ENCODE peak calls at places on chromosomes 13 and 19, in four cellular contexts. One of them, this sample, is unnamed.

GRCh38 chr19:48746738-48747575 is at the start of gene IZUMO1:
- DNase-seq in activated naive CD4-positive, alpha-beta T cell: no peak
- DNase-seq in COLO829: peak; percentile 92
- DNase-seq in fibroblast of mammary gland: peak; percentile 88
- DNase-seq in this sample: peak; percentile 76

GRCh38 chr19:8512115-8512967 is 1.6 kb downstream of the ZNF414 start:
- DNase-seq in activated naive CD4-positive, alpha-beta T cell: no peak
- DNase-seq in COLO829: peak; percentile 48
- DNase-seq in fibroblast of mammary gland: peak; percentile 31
- DNase-seq in this sample: no peak

GRCh38 chr19:7932276-7932929 is 6.5 kb upstream of the CTXN1 start:
- DNase-seq in activated naive CD4-positive, alpha-beta T cell: no peak
- DNase-seq in COLO829: no peak
- DNase-seq in fibroblast of mammary gland: no peak
- DNase-seq in this sample: no peak

GRCh38 chr19:52825765-52826164 is 4.3 kb upstream of the ZNF28 start:
- DNase-seq in activated naive CD4-positive, alpha-beta T cell: no peak
- DNase-seq in COLO829: no peak
- DNase-seq in fibroblast of mammary gland: no peak
- DNase-seq in this sample: no peak

GRCh38 chr19:44585371-44586141 is 27.8 kb upstream of the IGSF23 start:
- DNase-seq in activated naive CD4-positive, alpha-beta T cell: no peak
- DNase-seq in COLO829: no peak
- DNase-seq in fibroblast of mammary gland: peak; percentile 42
- DNase-seq in this sample: no peak

GRCh38 chr19:29806098-29806866 is 5.5 kb upstream of the CCNE1 start:
- DNase-seq in activated naive CD4-positive, alpha-beta T cell: no peak
- DNase-seq in COLO829: peak; percentile 21
- DNase-seq in fibroblast of mammary gland: peak; percentile 82
- DNase-seq in this sample: no peak

GRCh38 chr13:113110048-113110851 is 4.7 kb downstream of the F7 start:
- DNase-seq in activated naive CD4-positive, alpha-beta T cell: no peak
- DNase-seq in COLO829: no peak
- DNase-seq in fibroblast of mammary gland: no peak
- DNase-seq in this sample: no peak

GRCh38 chr19:14565298-14565679 is 6.6 kb downstream of the NDUFB7 start:
- DNase-seq in activated naive CD4-positive, alpha-beta T cell: no peak
- DNase-seq in COLO829: no peak
- DNase-seq in fibroblast of mammary gland: peak; percentile 67
- DNase-seq in this sample: no peak

GRCh38 chr19:41563847-41564514 is 12.0 kb upstream of the CEACAM21 start:
- DNase-seq in activated naive CD4-positive, alpha-beta T cell: no peak
- DNase-seq in COLO829: no peak
- DNase-seq in fibroblast of mammary gland: no peak
- DNase-seq in this sample: no peak

GRCh38 chr19:1145635-1146417 is 28.2 kb downstream of the SBNO2 start:
- DNase-seq in activated naive CD4-positive, alpha-beta T cell: no peak
- DNase-seq in COLO829: no peak
- DNase-seq in fibroblast of mammary gland: no peak
- DNase-seq in this sample: no peak

GRCh38 chr13:95411641-95412040 is 110.4 kb upstream of the ABCC4 start:
- DNase-seq in activated naive CD4-positive, alpha-beta T cell: no peak
- DNase-seq in COLO829: no peak
- DNase-seq in fibroblast of mammary gland: peak; percentile 41
- DNase-seq in this sample: no peak

GRCh38 chr13:101579291-101579802 is 126.9 kb downstream of the ITGBL1 start:
- DNase-seq in activated naive CD4-positive, alpha-beta T cell: no peak
- DNase-seq in COLO829: no peak
- DNase-seq in fibroblast of mammary gland: peak; percentile 43
- DNase-seq in this sample: no peak

GRCh38 chr19:50025794-50026549 is at the start of gene ZNF473:
- DNase-seq in activated naive CD4-positive, alpha-beta T cell: peak; percentile 71
- DNase-seq in COLO829: peak; percentile 86
- DNase-seq in fibroblast of mammary gland: peak; percentile 93
- DNase-seq in this sample: peak; percentile 82

GRCh38 chr13:94710081-94710809 is 2.1 kb downstream of the SOX21 start:
- DNase-seq in activated naive CD4-positive, alpha-beta T cell: no peak
- DNase-seq in COLO829: no peak
- DNase-seq in fibroblast of mammary gland: no peak
- DNase-seq in this sample: peak; percentile 42

GRCh38 chr13:113810640-113811039 is 51.6 kb downstream of the TMEM255B start:
- DNase-seq in activated naive CD4-positive, alpha-beta T cell: no peak
- DNase-seq in COLO829: no peak
- DNase-seq in fibroblast of mammary gland: no peak
- DNase-seq in this sample: no peak

GRCh38 chr19:46787331-46788100 is 878 bp downstream of the SLC1A5 start:
- DNase-seq in activated naive CD4-positive, alpha-beta T cell: peak; percentile 19
- DNase-seq in COLO829: no peak
- DNase-seq in fibroblast of mammary gland: peak; percentile 68
- DNase-seq in this sample: peak; percentile 53

GRCh38 chr19:38045554-38046253 is 138.7 kb downstream of the SIPA1L3 start:
- DNase-seq in activated naive CD4-positive, alpha-beta T cell: no peak
- DNase-seq in COLO829: no peak
- DNase-seq in fibroblast of mammary gland: no peak
- DNase-seq in this sample: no peak

GRCh38 chr19:17752865-17753639 is 1.8 kb downstream of the FCHO1 start:
- DNase-seq in activated naive CD4-positive, alpha-beta T cell: no peak
- DNase-seq in COLO829: no peak
- DNase-seq in fibroblast of mammary gland: no peak
- DNase-seq in this sample: no peak

GRCh38 chr19:35360880-35361420 is 2.7 kb downstream of the FFAR3 start:
- DNase-seq in activated naive CD4-positive, alpha-beta T cell: no peak
- DNase-seq in COLO829: no peak
- DNase-seq in fibroblast of mammary gland: no peak
- DNase-seq in this sample: no peak

GRCh38 chr19:34503546-34504272 is 22.2 kb downstream of the WTIP start:
- DNase-seq in activated naive CD4-positive, alpha-beta T cell: no peak
- DNase-seq in COLO829: no peak
- DNase-seq in fibroblast of mammary gland: no peak
- DNase-seq in this sample: peak; percentile 6

GRCh38 chr19:45069056-45069455 is 7.2 kb downstream of the ZNF296 start:
- DNase-seq in activated naive CD4-positive, alpha-beta T cell: no peak
- DNase-seq in COLO829: peak; percentile 73
- DNase-seq in fibroblast of mammary gland: peak; percentile 48
- DNase-seq in this sample: no peak

GRCh38 chr19:7856679-7857663 is 17.2 kb downstream of the PRR36 start:
- DNase-seq in activated naive CD4-positive, alpha-beta T cell: no peak
- DNase-seq in COLO829: no peak
- DNase-seq in fibroblast of mammary gland: no peak
- DNase-seq in this sample: no peak

GRCh38 chr19:28404462-28404861 is 808.5 kb downstream of the UQCRFS1 start:
- DNase-seq in activated naive CD4-positive, alpha-beta T cell: no peak
- DNase-seq in COLO829: no peak
- DNase-seq in fibroblast of mammary gland: no peak
- DNase-seq in this sample: no peak

GRCh38 chr19:48210005-48210404 is 39.5 kb downstream of the ZSWIM9 start:
- DNase-seq in activated naive CD4-positive, alpha-beta T cell: no peak
- DNase-seq in COLO829: no peak
- DNase-seq in fibroblast of mammary gland: no peak
- DNase-seq in this sample: no peak

GRCh38 chr13:94329754-94330551 is 149.5 kb downstream of the DCT start:
- DNase-seq in activated naive CD4-positive, alpha-beta T cell: no peak
- DNase-seq in COLO829: peak; percentile 40
- DNase-seq in fibroblast of mammary gland: peak; percentile 98
- DNase-seq in this sample: no peak

GRCh38 chr13:69828527-69828926 is 279.1 kb upstream of the ATXN8OS start:
- DNase-seq in activated naive CD4-positive, alpha-beta T cell: no peak
- DNase-seq in COLO829: no peak
- DNase-seq in fibroblast of mammary gland: no peak
- DNase-seq in this sample: no peak

GRCh38 chr13:41565221-41565620 is 107.9 kb downstream of the RGCC start:
- DNase-seq in activated naive CD4-positive, alpha-beta T cell: no peak
- DNase-seq in COLO829: peak; percentile 82
- DNase-seq in fibroblast of mammary gland: peak; percentile 91
- DNase-seq in this sample: no peak

GRCh38 chr13:113852536-113853517 is 11.0 kb downstream of the GAS6 start:
- DNase-seq in activated naive CD4-positive, alpha-beta T cell: no peak
- DNase-seq in COLO829: no peak
- DNase-seq in fibroblast of mammary gland: no peak
- DNase-seq in this sample: no peak

GRCh38 chr13:51405176-51405575 is 47.7 kb downstream of the INTS6 start:
- DNase-seq in activated naive CD4-positive, alpha-beta T cell: no peak
- DNase-seq in COLO829: no peak
- DNase-seq in fibroblast of mammary gland: no peak
- DNase-seq in this sample: no peak

This sample was measured in GM20000.